ENCODE peak calls at places on chromosome 13, in six cellular contexts. U, X, R, Y, Z and A are unnamed samples.

GRCh38 chr13:109989686-109990085 is 203.3 kb upstream of the IRS2 start:
- DNase-seq in U (no peak), X (no peak), R (no peak), Y (no peak), Z (peak; percentile 48), A (no peak)

GRCh38 chr13:98878421-98879126 is 99.3 kb downstream of the DOCK9 start:
- DNase-seq in U (no peak), X (no peak), R (no peak), Y (no peak), Z (peak; percentile 69), A (no peak)

GRCh38 chr13:40271931-40272775 is 394.3 kb downstream of the FOXO1 start:
- DNase-seq in U (no peak), X (peak; percentile 32), R (peak; percentile 14), Y (no peak), Z (peak; percentile 97), A (peak; percentile 72)

GRCh38 chr13:104085611-104086010 is 1019.4 kb upstream of the SLC10A2 start:
- DNase-seq in U (no peak), X (no peak), R (no peak), Y (no peak), Z (no peak), A (no peak)

GRCh38 chr13:73945871-73946270 is 188.3 kb downstream of the KLF12 start:
- DNase-seq in U (peak; percentile 4), X (no peak), R (no peak), Y (no peak), Z (peak; percentile 45), A (no peak)

GRCh38 chr13:25945596-25945995 is 106.2 kb downstream of the SHISA2 start:
- DNase-seq in U (no peak), X (no peak), R (no peak), Y (no peak), Z (no peak), A (no peak)

GRCh38 chr13:37023871-37024270 is 23.3 kb downstream of the EXOSC8 start:
- DNase-seq in U (no peak), X (no peak), R (no peak), Y (no peak), Z (peak; percentile 11), A (no peak)

GRCh38 chr13:101398920-101399319 is 17.4 kb downstream of the NALCN start:
- DNase-seq in U (no peak), X (no peak), R (no peak), Y (no peak), Z (peak; percentile 29), A (no peak)

GRCh38 chr13:40221460-40222201 is 444.8 kb downstream of the FOXO1 start:
- DNase-seq in U (no peak), X (peak; percentile 27), R (no peak), Y (peak; percentile 18), Z (peak; percentile 38), A (peak; percentile 65)

GRCh38 chr13:42548731-42549554 is 25.0 kb upstream of the TNFSF11 start:
- DNase-seq in U (no peak), X (peak; percentile 76), R (no peak), Y (peak; percentile 96), Z (peak; percentile 18), A (peak; percentile 6)

GRCh38 chr13:83274679-83275078 is 607.6 kb downstream of the SLITRK1 start:
- DNase-seq in U (no peak), X (no peak), R (no peak), Y (no peak), Z (no peak), A (no peak)

GRCh38 chr13:28128030-28128429 is 10.3 kb upstream of the PAN3 start:
- DNase-seq in U (no peak), X (no peak), R (no peak), Y (no peak), Z (no peak), A (no peak)

GRCh38 chr13:34321986-34322385 is 504.0 kb downstream of the RFC3 start:
- DNase-seq in U (no peak), X (no peak), R (no peak), Y (no peak), Z (no peak), A (no peak)

GRCh38 chr13:66558511-66558910 is 671.6 kb downstream of the PCDH9 start:
- DNase-seq in U (no peak), X (no peak), R (no peak), Y (no peak), Z (peak; percentile 11), A (no peak)

GRCh38 chr13:113036401-113036800 is 67.4 kb downstream of the MCF2L start:
- DNase-seq in U (no peak), X (no peak), R (no peak), Y (no peak), Z (no peak), A (no peak)

GRCh38 chr13:40539954-40540706 is 126.3 kb downstream of the FOXO1 start:
- DNase-seq in U (no peak), X (no peak), R (peak; percentile 78), Y (no peak), Z (peak; percentile 87), A (no peak)

GRCh38 chr13:99386911-99387788 is 80.0 kb upstream of the GPR183 start:
- DNase-seq in U (peak; percentile 59), X (peak; percentile 56), R (no peak), Y (peak; percentile 90), Z (no peak), A (peak; percentile 92)

GRCh38 chr13:105665284-105665683 is 870.2 kb downstream of the EFNB2 start:
- DNase-seq in U (no peak), X (no peak), R (no peak), Y (no peak), Z (no peak), A (no peak)

GRCh38 chr13:29196409-29197074 is 376.4 kb downstream of the MTUS2 start:
- DNase-seq in U (no peak), X (no peak), R (no peak), Y (peak; percentile 73), Z (no peak), A (no peak)

GRCh38 chr13:60273971-60274370 is 110.2 kb upstream of the DIAPH3 start:
- DNase-seq in U (no peak), X (no peak), R (no peak), Y (no peak), Z (no peak), A (no peak)

GRCh38 chr13:34779171-34779570 is 162.9 kb upstream of the NBEA start:
- DNase-seq in U (no peak), X (peak; percentile 2), R (no peak), Y (no peak), Z (no peak), A (no peak)

GRCh38 chr13:95512424-95512823 is 40.1 kb upstream of the CLDN10 start:
- DNase-seq in U (no peak), X (no peak), R (no peak), Y (no peak), Z (no peak), A (no peak)
- TF ChIP-seq CTCF in U (no peak), X (no peak), R (no peak), Y (no peak), Z (no peak), A (no peak)

GRCh38 chr13:44437356-44438233 is 64.0 kb downstream of the SERP2 start:
- DNase-seq in U (peak; percentile 49), X (peak; percentile 59), R (no peak), Y (peak; percentile 44), Z (peak; percentile 71), A (no peak)

GRCh38 chr13:44440046-44440608 is 66.5 kb downstream of the SERP2 start:
- DNase-seq in U (no peak), X (no peak), R (no peak), Y (no peak), Z (no peak), A (no peak)

GRCh38 chr13:44436589-44437337 is 63.1 kb downstream of the SERP2 start:
- DNase-seq in U (peak; percentile 96), X (peak; percentile 84), R (peak; percentile 85), Y (peak; percentile 69), Z (peak; percentile 92), A (peak; percentile 59)

GRCh38 chr13:44439615-44440014 is 66.0 kb downstream of the SERP2 start:
- DNase-seq in U (peak; percentile 71), X (peak; percentile 37), R (no peak), Y (no peak), Z (no peak), A (no peak)

GRCh38 chr13:44438234-44438579 is 64.6 kb downstream of the SERP2 start:
- DNase-seq in U (no peak), X (no peak), R (no peak), Y (no peak), Z (no peak), A (no peak)
- TF ChIP-seq CTCF in U (no peak), X (no peak), R (no peak), Y (no peak), Z (no peak), A (no peak)

GRCh38 chr13:30545320-30545719 is 72.4 kb upstream of the USPL1 start:
- DNase-seq in U (no peak), X (peak; percentile 18), R (no peak), Y (no peak), Z (no peak), A (no peak)

GRCh38 chr13:30552567-30552966 is 65.2 kb upstream of the USPL1 start:
- DNase-seq in U (no peak), X (no peak), R (no peak), Y (no peak), Z (no peak), A (no peak)

DNA sequence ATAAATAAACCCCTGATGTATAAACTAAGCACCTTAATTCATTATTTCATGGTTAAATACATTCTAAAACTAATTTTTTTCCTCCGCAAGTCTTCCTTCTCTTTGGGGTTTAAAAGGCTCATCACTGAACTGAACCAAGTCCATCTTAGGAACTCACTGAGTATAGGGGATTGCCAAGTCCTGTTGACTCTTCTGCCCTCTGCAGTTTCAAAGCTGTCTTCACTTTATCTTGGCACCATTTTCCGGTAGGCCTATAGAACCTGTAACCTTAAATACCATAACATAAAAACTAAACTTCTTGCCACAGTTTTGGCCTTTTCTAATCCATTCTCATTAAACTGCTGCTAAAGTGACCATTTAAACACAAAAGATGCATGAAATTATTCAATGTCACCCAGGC is 66.5 kb upstream of the USPL1 start:
- DNase-seq in U (peak; percentile 25), X (peak; percentile 62), R (peak; percentile 16), Y (peak; percentile 65), Z (peak; percentile 46), A (no peak)
- TF ChIP-seq CTCF in U (peak; percentile 33), X (peak; percentile 44), R (peak; percentile 23), Y (peak; percentile 47), Z (peak; percentile 29), A (peak; percentile 39)

GRCh38 chr13:93948523-93948922 is 531.0 kb downstream of the DCT start:
- DNase-seq in U (no peak), X (no peak), R (no peak), Y (no peak), Z (no peak), A (no peak)

GRCh38 chr13:93953856-93954255 is 525.6 kb downstream of the DCT start:
- DNase-seq in U (no peak), X (no peak), R (no peak), Y (no peak), Z (peak; percentile 39), A (no peak)

GRCh38 chr13:93947651-93948050 is 531.8 kb downstream of the DCT start:
- DNase-seq in U (no peak), X (no peak), R (no peak), Y (no peak), Z (no peak), A (no peak)

GRCh38 chr13:93956416-93956815 is 523.1 kb downstream of the DCT start:
- DNase-seq in U (no peak), X (no peak), R (no peak), Y (no peak), Z (peak; percentile 24), A (no peak)

DNA sequence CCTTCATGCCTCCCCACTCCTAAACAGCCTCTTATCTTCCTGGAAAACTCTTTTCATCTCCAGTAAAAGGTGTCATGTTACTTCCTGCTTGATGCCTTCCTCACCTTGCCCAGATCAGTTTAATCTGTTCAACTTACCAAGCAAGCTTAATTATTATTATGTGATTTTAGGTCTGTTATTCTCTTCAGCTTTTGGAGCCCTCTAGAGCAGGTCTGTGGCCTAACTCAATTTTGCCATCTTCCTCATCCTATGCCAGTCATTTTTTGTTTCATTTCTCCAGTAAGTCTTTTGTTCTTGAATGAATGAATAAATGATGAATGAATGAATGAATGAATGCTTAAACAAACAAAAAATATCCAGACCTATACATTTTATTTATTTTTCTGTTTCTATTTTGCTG is 528.3 kb downstream of the DCT start:
- DNase-seq in U (no peak), X (no peak), R (no peak), Y (no peak), Z (peak; percentile 38), A (no peak)
- TF ChIP-seq CTCF in U (peak; percentile 22), X (no peak), R (peak; percentile 13), Y (no peak), Z (peak; percentile 34), A (no peak)